ENCODE peak calls at places on chromosomes 11 and 22, in eight cellular contexts. P is lung, Y is psoas muscle, E is iPS DF 6.9, D is HepG2, V is prostate gland, H is ovary, U is IMR-90. J is an unnamed sample.
A peak's percentile ranks its signal among the peaks of the same experiment; 100 is the strongest.

GRCh38 chr22:36395061-36395849 is 7.5 kb upstream of the MYH9 start:
- DNase-seq in D (no peak), U (no peak), E (no peak), V (peak; percentile 89), H (no peak), P (no peak), Y (no peak), J (no peak)

GRCh38 chr11:130802567-130802966 is 113.7 kb downstream of the SNX19 start:
- DNase-seq in Y (no peak), H (no peak), E (no peak), D (no peak), P (no peak), V (no peak), U (no peak), J (no peak)

GRCh38 chr11:114244995-114245394 is 51.2 kb upstream of the NNMT start:
- DNase-seq in Y (no peak), P (no peak), V (no peak), U (no peak), H (no peak), E (no peak), D (no peak), J (no peak)

GRCh38 chr11:61679301-61679700 is 890 bp upstream of the DAGLA start:
- DNase-seq in V (no peak), Y (no peak), P (no peak), E (no peak), U (no peak), H (no peak), D (no peak), J (no peak)

GRCh38 chr11:130582176-130582575 is 133.7 kb downstream of the ADAMTS15 start:
- DNase-seq in H (no peak), U (no peak), Y (no peak), D (no peak), V (no peak), P (no peak), E (no peak), J (no peak)

GRCh38 chr22:26134654-26135330 is 34.5 kb upstream of the SEZ6L start:
- DNase-seq in E (peak; percentile 9), H (no peak), P (no peak), V (no peak), Y (no peak), D (peak; percentile 3), U (no peak), J (no peak)

GRCh38 chr22:41382098-41382578 is 396 bp downstream of the TEF start:
- DNase-seq in V (peak; percentile 58), D (no peak), U (no peak), E (no peak), Y (peak; percentile 79), P (peak; percentile 66), H (peak; percentile 90), J (no peak)

GRCh38 chr11:3824714-3825472 is 15.9 kb downstream of the RHOG start:
- DNase-seq in H (no peak), E (peak; percentile 86), P (peak; percentile 70), Y (peak; percentile 62), D (peak; percentile 69), V (no peak), U (no peak), J (no peak)

GRCh38 chr22:22748297-22748743 is 103.9 kb downstream of the GGTLC2 start:
- DNase-seq in H (peak; percentile 58), Y (peak; percentile 24), U (peak; percentile 52), P (peak; percentile 50), D (peak; percentile 35), V (peak; percentile 44), E (no peak), J (peak; percentile 70)

GRCh38 chr22:45240810-45241631 is at the start of gene KIAA0930:
- DNase-seq in P (peak; percentile 85), U (peak; percentile 68), V (peak; percentile 66), D (peak; percentile 53), Y (peak; percentile 88), E (no peak), H (peak; percentile 86), J (peak; percentile 74)

GRCh38 chr22:45329536-45329936 is 19.8 kb downstream of the FAM118A start:
- DNase-seq in D (no peak), P (no peak), U (no peak), Y (peak; percentile 80), V (no peak), H (no peak), E (no peak), J (no peak)

GRCh38 chr11:72813740-72814138 is 472 bp upstream of the ATG16L2 start:
- DNase-seq in Y (peak; percentile 89), P (peak; percentile 81), H (peak; percentile 62), E (no peak), U (peak; percentile 66), D (peak; percentile 65), V (peak; percentile 74), J (peak; percentile 83)

GRCh38 chr11:17722000-17722643 is 2.8 kb downstream of the MYOD1 start:
- DNase-seq in V (no peak), E (no peak), Y (no peak), P (no peak), U (peak; percentile 11), H (no peak), D (no peak), J (peak; percentile 73)

GRCh38 chr11:116217006-116217405 is 555.8 kb downstream of the BUD13 start:
- DNase-seq in V (peak; percentile 11), U (peak; percentile 45), E (no peak), D (peak; percentile 34), P (peak; percentile 56), Y (no peak), H (no peak), J (peak; percentile 50)

GRCh38 chr11:57240757-57241156 is 3.7 kb upstream of the APLNR start:
- DNase-seq in P (no peak), E (no peak), U (no peak), V (no peak), Y (no peak), H (no peak), D (no peak), J (peak; percentile 39)

GRCh38 chr22:47484960-47485571 is 722.6 kb downstream of the TBC1D22A start:
- DNase-seq in P (no peak), Y (no peak), V (no peak), U (no peak), H (no peak), E (no peak), D (no peak), J (no peak)
- H3K9me3 ChIP-seq in P (no peaks in the 10 kb centered on the region), Y (no peaks in the 10 kb centered on the region), V (no peaks in the 10 kb centered on the region), U (peaks cover 22% of the 10 kb centered on the region), H (no peaks in the 10 kb centered on the region), E (peaks cover 4% of the 10 kb centered on the region), D (no peaks in the 10 kb centered on the region), J (no peaks in the 10 kb centered on the region)

GRCh38 chr11:2138075-2138435 is 1.1 kb downstream of the IGF2 start:
- DNase-seq in E (no peak), Y (peak; percentile 20), P (no peak), D (no peak), U (no peak), V (no peak), H (no peak), J (no peak)

GRCh38 chr11:2136209-2136951 is 2.8 kb downstream of the IGF2 start:
- DNase-seq in V (no peak), Y (peak; percentile 13), U (no peak), H (no peak), D (no peak), P (no peak), E (no peak), J (no peak)

GRCh38 chr11:2136952-2137201 is 2.3 kb downstream of the IGF2 start:
- DNase-seq in H (no peak), Y (no peak), P (no peak), D (no peak), E (no peak), U (no peak), V (no peak), J (no peak)

GRCh38 chr11:2138436-2139117 is 612 bp downstream of the IGF2 start:
- DNase-seq in P (no peak), V (no peak), D (no peak), Y (peak; percentile 24), U (no peak), E (no peak), H (peak; percentile 44), J (peak; percentile 59)

DNA sequence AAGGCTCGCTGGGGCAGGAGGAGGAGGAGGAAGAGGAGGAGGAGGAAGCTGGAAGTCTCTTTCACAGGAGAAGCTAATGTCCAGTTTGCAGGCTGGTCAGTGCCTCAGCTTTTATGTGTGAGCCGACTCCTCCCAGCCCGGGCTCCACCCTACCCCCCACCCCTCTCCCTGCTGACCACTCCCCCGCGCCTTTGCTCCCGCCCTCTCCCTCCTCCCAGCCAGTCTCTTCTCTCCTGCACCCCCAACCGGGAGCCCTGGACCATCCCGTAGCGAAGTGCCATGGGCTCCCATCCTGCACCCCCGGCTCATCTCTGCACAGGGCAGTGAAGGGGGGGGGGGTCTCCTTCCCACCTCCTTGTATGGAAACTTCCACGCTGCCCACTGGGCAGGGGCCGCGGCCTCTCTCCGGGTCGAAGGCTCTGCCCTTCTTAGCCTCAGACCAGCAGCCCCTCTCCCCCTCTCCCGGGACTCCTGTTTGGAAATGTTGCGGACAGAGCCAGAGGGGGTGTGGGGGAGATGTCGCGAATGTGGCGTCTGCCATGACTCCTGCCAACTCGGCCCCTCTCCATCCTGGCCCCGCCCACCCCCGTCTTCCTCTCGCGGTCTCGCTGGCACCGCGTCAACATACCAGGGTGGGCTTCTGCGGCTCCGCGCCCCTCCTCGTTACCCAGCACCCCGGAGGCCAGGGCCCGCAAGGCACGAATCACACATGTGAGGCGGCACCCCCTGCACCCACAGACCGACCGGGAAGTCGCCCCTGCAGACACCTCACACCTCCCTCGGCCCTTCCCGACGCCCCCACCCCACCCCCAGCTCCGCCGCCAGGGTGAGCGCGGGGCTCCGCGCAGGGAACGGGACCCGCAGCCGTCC is 1.8 kb downstream of the IGF2 start:
- DNase-seq in H (peak; percentile 69), U (peak; percentile 48), E (no peak), P (peak; percentile 36), Y (peak; percentile 68), V (peak; percentile 43), D (peak; percentile 80), J (peak; percentile 94)
- H3K27me3 ChIP-seq in H (no peaks in the 10 kb centered on the region), U (peaks cover 66% of the 10 kb centered on the region), E (peaks cover 39% of the 10 kb centered on the region), P (peaks cover 24% of the 10 kb centered on the region), Y (peaks cover 25% of the 10 kb centered on the region), V (peaks cover 29% of the 10 kb centered on the region), D (peaks cover 26% of the 10 kb centered on the region), J (no peaks in the 10 kb centered on the region)

GRCh38 chr11:911890-912219 is 1.2 kb upstream of the CHID1 start:
- DNase-seq in Y (no peak), U (no peak), E (no peak), P (no peak), V (no peak), H (no peak), D (no peak), J (no peak)
- H3K4me1 ChIP-seq in Y (peaks cover 15% of the 10 kb centered on the region), U (peaks cover 7% of the 10 kb centered on the region), E (peaks cover 2% of the 10 kb centered on the region), P (peaks cover 4% of the 10 kb centered on the region), V (no peaks in the 10 kb centered on the region), H (peaks cover 10% of the 10 kb centered on the region), D (peaks cover 56% of the 10 kb centered on the region), J (no peaks in the 10 kb centered on the region)

GRCh38 chr22:49086606-49087157 is 741.0 kb downstream of the BRD1 start:
- DNase-seq in V (no peak), H (no peak), E (no peak), U (no peak), P (no peak), D (no peak), Y (no peak), J (no peak)

GRCh38 chr22:49087163-49087562 is 740.5 kb downstream of the BRD1 start:
- DNase-seq in Y (no peak), U (no peak), D (no peak), P (no peak), H (no peak), V (no peak), E (no peak), J (no peak)

GRCh38 chr22:49088801-49089791 is 738.6 kb downstream of the BRD1 start:
- DNase-seq in E (no peak), U (no peak), Y (no peak), H (peak; percentile 6), D (no peak), P (no peak), V (no peak), J (no peak)

GRCh38 chr22:49086181-49086580 is 741.5 kb downstream of the BRD1 start:
- DNase-seq in P (no peak), Y (no peak), D (no peak), E (no peak), H (no peak), U (no peak), V (no peak), J (no peak)

GRCh38 chr22:49087716-49088660 is 739.7 kb downstream of the BRD1 start:
- DNase-seq in E (no peak), D (no peak), V (no peak), U (no peak), P (no peak), Y (no peak), H (no peak), J (no peak)
- H3K9me3 ChIP-seq in E (peaks cover 35% of the 10 kb centered on the region), D (no peaks in the 10 kb centered on the region), V (no peaks in the 10 kb centered on the region), U (peaks cover 57% of the 10 kb centered on the region), P (no peaks in the 10 kb centered on the region), Y (no peaks in the 10 kb centered on the region), H (no peaks in the 10 kb centered on the region), J (no peaks in the 10 kb centered on the region)